ENCODE peak calls at places on chromosomes 12 and 14, in eight cellular contexts. P is SHP77 treated with DMSO at 0.1 percent for 48 hours, A is progenitor cell of endocrine pancreas, I is iPS DF 19.7, T is NCI-H2107, Q is astrocyte of the spinal cord, S is endothelial cell, J is iris pigment epithelial cell. D is an unnamed sample.

GRCh38 chr14:76870146-76870545 is 43.9 kb downstream of the LRRC74A start:
- DNase-seq in P (no peak), A (no peak), I (no peak), T (no peak), Q (no peak), S (peak; percentile 44), J (no peak), D (no peak)

GRCh38 chr12:127284870-127285431 is 982.0 kb upstream of the TMEM132C start:
- DNase-seq in P (no peak), A (no peak), I (no peak), T (no peak), Q (peak; percentile 90), S (no peak), J (peak; percentile 51), D (peak; percentile 78)

GRCh38 chr14:50829472-50830043 is 1.4 kb downstream of the NIN start:
- DNase-seq in P (no peak), A (no peak), I (no peak), T (no peak), Q (no peak), S (peak; percentile 5), J (no peak), D (no peak)

GRCh38 chr14:59768855-59769254 is 101.7 kb downstream of the RTN1 start:
- DNase-seq in P (no peak), A (no peak), I (no peak), T (no peak), Q (peak; percentile 27), S (no peak), J (peak; percentile 62), D (no peak)

GRCh38 chr14:32896979-32897723 is 41.5 kb upstream of the NPAS3 start:
- DNase-seq in P (peak; percentile 60), A (no peak), I (no peak), T (peak; percentile 18), Q (peak; percentile 67), S (no peak), J (peak; percentile 28), D (peak; percentile 55)

GRCh38 chr12:18482601-18483120 is 221.3 kb downstream of the PIK3C2G start:
- DNase-seq in P (no peak), A (no peak), I (no peak), T (no peak), Q (no peak), S (no peak), J (no peak), D (no peak)

GRCh38 chr14:23514009-23514962 is 37.3 kb downstream of the ZFHX2 start:
- DNase-seq in P (no peak), A (no peak), I (no peak), T (no peak), Q (no peak), S (no peak), J (no peak), D (no peak)

GRCh38 chr12:52083638-52083996 is 4.1 kb downstream of the SMIM41 start:
- DNase-seq in P (no peak), A (no peak), I (no peak), T (no peak), Q (no peak), S (no peak), J (no peak), D (no peak)

GRCh38 chr12:34398706-34399630 is 376.7 kb downstream of the ALG10 start:
- DNase-seq in P (no peak), A (peak; percentile 9), I (no peak), T (no peak), Q (no peak), S (peak; percentile 1), J (no peak), D (no peak)

GRCh38 chr14:26415618-26416123 is 182.2 kb downstream of the NOVA1 start:
- DNase-seq in P (peak; percentile 87), A (no peak), I (no peak), T (no peak), Q (peak; percentile 44), S (no peak), J (no peak), D (no peak)

GRCh38 chr14:96299441-96299840 is 43.4 kb downstream of the BDKRB1 start:
- DNase-seq in P (no peak), A (no peak), I (no peak), T (no peak), Q (no peak), S (no peak), J (no peak), D (no peak)

GRCh38 chr14:81311816-81312215 is 88.3 kb downstream of the STON2 start:
- DNase-seq in P (no peak), A (no peak), I (no peak), T (no peak), Q (no peak), S (no peak), J (no peak), D (peak; percentile 8)

GRCh38 chr12:120713861-120714482 is 3.7 kb downstream of the UNC119B start:
- DNase-seq in P (peak; percentile 69), A (peak; percentile 56), I (peak; percentile 50), T (peak; percentile 82), Q (peak; percentile 74), S (peak; percentile 77), J (peak; percentile 76), D (peak; percentile 90)

GRCh38 chr14:73787760-73788508 is 63.7 kb upstream of the PTGR2 start:
- DNase-seq in P (no peak), A (no peak), I (no peak), T (no peak), Q (peak; percentile 53), S (no peak), J (peak; percentile 68), D (peak; percentile 61)

GRCh38 chr14:64673748-64674147 is 30.5 kb upstream of the PLEKHG3 start:
- DNase-seq in P (no peak), A (no peak), I (no peak), T (no peak), Q (no peak), S (no peak), J (no peak), D (peak; percentile 33)

GRCh38 chr12:52566847-52567291 is 6.8 kb downstream of the KRT74 start:
- DNase-seq in P (no peak), A (no peak), I (no peak), T (no peak), Q (no peak), S (no peak), J (no peak), D (no peak)

GRCh38 chr12:49982246-49983229 is 9.8 kb downstream of the AQP6 start:
- DNase-seq in P (no peak), A (no peak), I (no peak), T (no peak), Q (no peak), S (no peak), J (peak; percentile 41), D (no peak)

GRCh38 chr12:108576660-108577234 is 14.4 kb downstream of the ISCU start:
- DNase-seq in P (no peak), A (no peak), I (no peak), T (no peak), Q (peak; percentile 52), S (no peak), J (no peak), D (peak; percentile 50)

GRCh38 chr14:89719371-89720075 is 235.0 kb downstream of the EFCAB11 start:
- DNase-seq in P (no peak), A (no peak), I (no peak), T (no peak), Q (no peak), S (no peak), J (no peak), D (no peak)

GRCh38 chr12:110582286-110583136 is 607 bp downstream of the PPTC7 start:
- DNase-seq in P (no peak), A (peak; percentile 33), I (no peak), T (no peak), Q (peak; percentile 53), S (peak; percentile 55), J (peak; percentile 72), D (peak; percentile 79)

GRCh38 chr14:79476552-79476951 is 734.8 kb downstream of the DIO2 start:
- DNase-seq in P (no peak), A (no peak), I (no peak), T (no peak), Q (no peak), S (no peak), J (no peak), D (no peak)

GRCh38 chr14:54446201-54446693 is 5.1 kb upstream of the CNIH1 start:
- DNase-seq in P (peak; percentile 64), A (no peak), I (no peak), T (peak; percentile 41), Q (no peak), S (no peak), J (no peak), D (peak; percentile 41)

GRCh38 chr12:71124833-71125460 is 32.9 kb downstream of the TSPAN8 start:
- DNase-seq in P (no peak), A (no peak), I (no peak), T (no peak), Q (no peak), S (no peak), J (no peak), D (no peak)

GRCh38 chr12:57216931-57217871 is 607 bp downstream of the NXPH4 start:
- DNase-seq in P (no peak), A (no peak), I (no peak), T (no peak), Q (no peak), S (no peak), J (peak; percentile 14), D (no peak)

GRCh38 chr12:630656-631632 is 32.3 kb downstream of the NINJ2 start:
- DNase-seq in P (no peak), A (no peak), I (no peak), T (no peak), Q (no peak), S (no peak), J (no peak), D (no peak)

GRCh38 chr14:35333347-35333730 is 41.2 kb downstream of the PSMA6 start:
- DNase-seq in P (peak; percentile 73), A (no peak), I (no peak), T (no peak), Q (no peak), S (no peak), J (no peak), D (no peak)

GRCh38 chr12:67968725-67969124 is 20.5 kb upstream of the IFNG-AS1 start:
- DNase-seq in P (no peak), A (no peak), I (no peak), T (no peak), Q (no peak), S (no peak), J (no peak), D (no peak)

GRCh38 chr12:89768586-89769482 is 60.2 kb upstream of the ATP2B1 start:
- DNase-seq in P (no peak), A (no peak), I (no peak), T (no peak), Q (peak; percentile 92), S (no peak), J (peak; percentile 98), D (peak; percentile 47)

GRCh38 chr12:42201061-42201460 is 37.0 kb downstream of the YAF2 start:
- DNase-seq in P (no peak), A (no peak), I (no peak), T (no peak), Q (no peak), S (no peak), J (peak; percentile 46), D (no peak)

GRCh38 chr12:113242560-113242959 is 21.3 kb downstream of the TPCN1 start:
- DNase-seq in P (no peak), A (no peak), I (no peak), T (no peak), Q (no peak), S (no peak), J (no peak), D (no peak)

GRCh38 chr12:132550014-132550802 is 60.2 kb downstream of the LRCOL1 start:
- DNase-seq in P (no peak), A (no peak), I (no peak), T (no peak), Q (no peak), S (no peak), J (peak; percentile 45), D (no peak)

GRCh38 chr12:49051777-49052438 is 8.7 kb downstream of the KMT2D start:
- DNase-seq in P (no peak), A (no peak), I (no peak), T (no peak), Q (no peak), S (no peak), J (no peak), D (no peak)